ENCODE peak calls at places on chromosomes 7 and 10, in ten cellular contexts. One of them, this sample, is unnamed.

GRCh38 chr10:23439452-23439919 is 611 bp downstream of the OTUD1 start:
- DNase-seq in A549: no peak
- DNase-seq in endothelial cell of umbilical vein: no peak
- DNase-seq in NB4: peak
- DNase-seq in stomach: no peak
- DNase-seq in heart left ventricle: peak
- DNase-seq in transverse colon: no peak
- DNase-seq in IMR-90: no peak
- DNase-seq in Peyer's patch: peak
- DNase-seq in HCT116: no peak
- DNase-seq in this sample: peak

GRCh38 chr7:155763721-155764431 is 48.4 kb downstream of the SHH start:
- DNase-seq in A549: no peak
- DNase-seq in stomach: no peak
- DNase-seq in IMR-90: peak
- DNase-seq in endothelial cell of umbilical vein: peak
- DNase-seq in heart left ventricle: no peak
- DNase-seq in NB4: peak
- DNase-seq in Peyer's patch: peak
- DNase-seq in HCT116: no peak
- DNase-seq in transverse colon: no peak
- DNase-seq in this sample: no peak

GRCh38 chr7:115749924-115750323 is 280.6 kb downstream of the TFEC start:
- DNase-seq in IMR-90: peak
- DNase-seq in heart left ventricle: no peak
- DNase-seq in endothelial cell of umbilical vein: no peak
- DNase-seq in transverse colon: no peak
- DNase-seq in Peyer's patch: no peak
- DNase-seq in HCT116: no peak
- DNase-seq in A549: no peak
- DNase-seq in NB4: no peak
- DNase-seq in stomach: no peak
- DNase-seq in this sample: no peak

GRCh38 chr10:63268139-63268797 is 135.1 kb downstream of the NRBF2 start:
- DNase-seq in stomach: no peak
- DNase-seq in NB4: peak
- DNase-seq in IMR-90: peak
- DNase-seq in HCT116: no peak
- DNase-seq in A549: peak
- DNase-seq in transverse colon: no peak
- DNase-seq in endothelial cell of umbilical vein: no peak
- DNase-seq in heart left ventricle: no peak
- DNase-seq in Peyer's patch: no peak
- DNase-seq in this sample: no peak

GRCh38 chr7:129862672-129863071 is 90.1 kb downstream of the UBE2H start:
- DNase-seq in Peyer's patch: no peak
- DNase-seq in A549: no peak
- DNase-seq in endothelial cell of umbilical vein: no peak
- DNase-seq in heart left ventricle: peak
- DNase-seq in stomach: no peak
- DNase-seq in IMR-90: no peak
- DNase-seq in HCT116: no peak
- DNase-seq in transverse colon: no peak
- DNase-seq in NB4: no peak
- DNase-seq in this sample: no peak

GRCh38 chr10:52187521-52188258 is 126.4 kb upstream of the DKK1 start:
- DNase-seq in transverse colon: no peak
- DNase-seq in NB4: no peak
- DNase-seq in HCT116: no peak
- DNase-seq in IMR-90: no peak
- DNase-seq in heart left ventricle: no peak
- DNase-seq in A549: no peak
- DNase-seq in stomach: no peak
- DNase-seq in Peyer's patch: no peak
- DNase-seq in endothelial cell of umbilical vein: no peak
- DNase-seq in this sample: no peak

GRCh38 chr7:101681170-101682007 is 52.3 kb upstream of the MYL10 start:
- DNase-seq in A549: peak
- DNase-seq in transverse colon: no peak
- DNase-seq in endothelial cell of umbilical vein: peak
- DNase-seq in NB4: peak
- DNase-seq in HCT116: peak
- DNase-seq in heart left ventricle: peak
- DNase-seq in stomach: peak
- DNase-seq in IMR-90: peak
- DNase-seq in Peyer's patch: no peak
- DNase-seq in this sample: peak

GRCh38 chr10:119030421-119031250 is 1.1 kb downstream of the NANOS1 start:
- DNase-seq in stomach: peak
- DNase-seq in Peyer's patch: peak
- DNase-seq in HCT116: peak
- DNase-seq in NB4: peak
- DNase-seq in IMR-90: peak
- DNase-seq in transverse colon: peak
- DNase-seq in heart left ventricle: peak
- DNase-seq in endothelial cell of umbilical vein: peak
- DNase-seq in A549: peak
- DNase-seq in this sample: peak

GRCh38 chr10:33370434-33370930 is 36.0 kb upstream of the NRP1 start:
- DNase-seq in stomach: no peak
- DNase-seq in HCT116: no peak
- DNase-seq in Peyer's patch: no peak
- DNase-seq in NB4: no peak
- DNase-seq in endothelial cell of umbilical vein: no peak
- DNase-seq in heart left ventricle: no peak
- DNase-seq in A549: no peak
- DNase-seq in transverse colon: no peak
- DNase-seq in IMR-90: peak
- DNase-seq in this sample: no peak

GRCh38 chr10:12587408-12587807 is 238.1 kb downstream of the CAMK1D start:
- DNase-seq in stomach: no peak
- DNase-seq in A549: no peak
- DNase-seq in endothelial cell of umbilical vein: no peak
- DNase-seq in transverse colon: no peak
- DNase-seq in IMR-90: peak
- DNase-seq in Peyer's patch: no peak
- DNase-seq in HCT116: no peak
- DNase-seq in heart left ventricle: no peak
- DNase-seq in NB4: no peak
- DNase-seq in this sample: no peak

DNA sequence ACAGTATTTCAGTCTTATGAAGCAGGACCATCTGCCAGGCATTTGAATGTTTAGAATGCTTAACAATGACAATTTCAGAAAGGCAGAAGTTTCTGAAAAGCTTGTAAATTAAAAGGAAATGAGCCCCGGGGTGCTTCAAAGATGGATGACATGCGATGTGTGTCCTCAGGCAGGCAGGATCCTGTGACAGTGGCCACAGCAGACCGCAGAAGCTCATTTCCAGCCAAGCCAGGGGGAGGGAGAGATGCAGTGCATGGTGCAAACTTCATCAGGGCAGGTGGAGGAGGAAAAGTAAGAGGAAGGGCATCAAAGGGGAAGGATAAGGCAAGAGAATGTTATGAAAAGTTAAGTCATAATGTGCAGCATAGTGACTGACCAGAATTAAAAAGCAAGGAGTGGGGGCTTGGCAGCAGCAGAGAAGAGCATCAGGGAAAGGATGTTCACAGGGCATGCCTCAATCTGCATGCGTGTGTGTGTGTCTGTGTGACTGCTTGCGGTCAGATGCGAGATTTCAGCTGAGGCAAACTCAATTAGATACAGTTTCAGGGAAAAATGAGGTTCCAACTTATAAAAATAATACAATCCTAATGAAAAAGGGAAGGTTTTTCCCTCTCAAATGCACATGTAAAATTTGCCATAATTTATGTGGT is 173.7 kb downstream of the COBL start:
- DNase-seq in A549: no peak
- DNase-seq in endothelial cell of umbilical vein: no peak
- DNase-seq in NB4: no peak
- DNase-seq in heart left ventricle: no peak
- DNase-seq in IMR-90: no peak
- DNase-seq in transverse colon: no peak
- DNase-seq in HCT116: no peak
- DNase-seq in Peyer's patch: no peak
- DNase-seq in stomach: no peak
- DNase-seq in this sample: no peak
- TF ChIP-seq POLR2A in A549: no peak
- TF ChIP-seq POLR2A in endothelial cell of umbilical vein: no peak
- TF ChIP-seq POLR2A in NB4: no peak
- TF ChIP-seq POLR2A in heart left ventricle: no peak
- TF ChIP-seq POLR2A in IMR-90: no peak
- TF ChIP-seq POLR2A in transverse colon: no peak
- TF ChIP-seq POLR2A in HCT116: no peak
- TF ChIP-seq POLR2A in Peyer's patch: no peak
- TF ChIP-seq POLR2A in stomach: no peak
- TF ChIP-seq POLR2A in this sample: no peak

GRCh38 chr7:24715171-24715570 is 42.1 kb downstream of the GSDME start:
- DNase-seq in Peyer's patch: no peak
- DNase-seq in IMR-90: no peak
- DNase-seq in endothelial cell of umbilical vein: no peak
- DNase-seq in transverse colon: no peak
- DNase-seq in NB4: no peak
- DNase-seq in A549: no peak
- DNase-seq in heart left ventricle: no peak
- DNase-seq in HCT116: no peak
- DNase-seq in stomach: no peak
- DNase-seq in this sample: no peak

GRCh38 chr7:24715661-24716479 is 41.4 kb downstream of the GSDME start:
- DNase-seq in Peyer's patch: no peak
- DNase-seq in transverse colon: no peak
- DNase-seq in heart left ventricle: no peak
- DNase-seq in stomach: no peak
- DNase-seq in endothelial cell of umbilical vein: peak
- DNase-seq in A549: peak
- DNase-seq in IMR-90: peak
- DNase-seq in HCT116: peak
- DNase-seq in NB4: peak
- DNase-seq in this sample: no peak

GRCh38 chr7:24714676-24715010 is 42.6 kb downstream of the GSDME start:
- DNase-seq in Peyer's patch: no peak
- DNase-seq in NB4: no peak
- DNase-seq in stomach: no peak
- DNase-seq in heart left ventricle: no peak
- DNase-seq in IMR-90: no peak
- DNase-seq in HCT116: no peak
- DNase-seq in A549: no peak
- DNase-seq in endothelial cell of umbilical vein: no peak
- DNase-seq in transverse colon: no peak
- DNase-seq in this sample: no peak

GRCh38 chr7:24713850-24714675 is 43.2 kb downstream of the GSDME start:
- DNase-seq in HCT116: no peak
- DNase-seq in NB4: no peak
- DNase-seq in transverse colon: no peak
- DNase-seq in A549: no peak
- DNase-seq in endothelial cell of umbilical vein: no peak
- DNase-seq in heart left ventricle: no peak
- DNase-seq in stomach: no peak
- DNase-seq in IMR-90: no peak
- DNase-seq in Peyer's patch: no peak
- DNase-seq in this sample: no peak

GRCh38 chr7:24713039-24713793 is 44.0 kb downstream of the GSDME start:
- DNase-seq in transverse colon: no peak
- DNase-seq in Peyer's patch: no peak
- DNase-seq in HCT116: no peak
- DNase-seq in IMR-90: no peak
- DNase-seq in stomach: no peak
- DNase-seq in heart left ventricle: no peak
- DNase-seq in NB4: no peak
- DNase-seq in endothelial cell of umbilical vein: no peak
- DNase-seq in A549: no peak
- DNase-seq in this sample: no peak
- TF ChIP-seq POLR2A in transverse colon: no peak
- TF ChIP-seq POLR2A in Peyer's patch: no peak
- TF ChIP-seq POLR2A in HCT116: no peak
- TF ChIP-seq POLR2A in IMR-90: no peak
- TF ChIP-seq POLR2A in stomach: no peak
- TF ChIP-seq POLR2A in heart left ventricle: no peak
- TF ChIP-seq POLR2A in NB4: no peak
- TF ChIP-seq POLR2A in endothelial cell of umbilical vein: no peak
- TF ChIP-seq POLR2A in A549: no peak
- TF ChIP-seq POLR2A in this sample: no peak

GRCh38 chr10:43386549-43386948 is 15.1 kb downstream of the FXYD4 start:
- DNase-seq in Peyer's patch: no peak
- DNase-seq in stomach: no peak
- DNase-seq in IMR-90: no peak
- DNase-seq in NB4: no peak
- DNase-seq in heart left ventricle: no peak
- DNase-seq in endothelial cell of umbilical vein: no peak
- DNase-seq in A549: no peak
- DNase-seq in transverse colon: no peak
- DNase-seq in HCT116: no peak
- DNase-seq in this sample: no peak

GRCh38 chr10:43383204-43383971 is 12.0 kb downstream of the FXYD4 start:
- DNase-seq in endothelial cell of umbilical vein: no peak
- DNase-seq in A549: no peak
- DNase-seq in stomach: no peak
- DNase-seq in NB4: no peak
- DNase-seq in heart left ventricle: no peak
- DNase-seq in transverse colon: no peak
- DNase-seq in Peyer's patch: no peak
- DNase-seq in IMR-90: no peak
- DNase-seq in HCT116: no peak
- DNase-seq in this sample: no peak

GRCh38 chr10:43386981-43387677 is 15.7 kb downstream of the FXYD4 start:
- DNase-seq in IMR-90: no peak
- DNase-seq in stomach: no peak
- DNase-seq in NB4: no peak
- DNase-seq in HCT116: no peak
- DNase-seq in endothelial cell of umbilical vein: no peak
- DNase-seq in heart left ventricle: no peak
- DNase-seq in transverse colon: no peak
- DNase-seq in A549: no peak
- DNase-seq in Peyer's patch: no peak
- DNase-seq in this sample: no peak

GRCh38 chr10:43385412-43386004 is 14.1 kb downstream of the FXYD4 start:
- DNase-seq in heart left ventricle: no peak
- DNase-seq in stomach: no peak
- DNase-seq in transverse colon: no peak
- DNase-seq in endothelial cell of umbilical vein: no peak
- DNase-seq in NB4: no peak
- DNase-seq in A549: no peak
- DNase-seq in HCT116: no peak
- DNase-seq in Peyer's patch: no peak
- DNase-seq in IMR-90: no peak
- DNase-seq in this sample: no peak

GRCh38 chr10:43384252-43385221 is 13.1 kb downstream of the FXYD4 start:
- DNase-seq in IMR-90: no peak
- DNase-seq in HCT116: no peak
- DNase-seq in endothelial cell of umbilical vein: no peak
- DNase-seq in A549: peak
- DNase-seq in transverse colon: no peak
- DNase-seq in stomach: no peak
- DNase-seq in NB4: no peak
- DNase-seq in heart left ventricle: no peak
- DNase-seq in Peyer's patch: no peak
- DNase-seq in this sample: no peak
- TF ChIP-seq POLR2A in IMR-90: no peak
- TF ChIP-seq POLR2A in HCT116: no peak
- TF ChIP-seq POLR2A in endothelial cell of umbilical vein: peak
- TF ChIP-seq POLR2A in A549: no peak
- TF ChIP-seq POLR2A in transverse colon: no peak
- TF ChIP-seq POLR2A in stomach: no peak
- TF ChIP-seq POLR2A in NB4: peak
- TF ChIP-seq POLR2A in heart left ventricle: no peak
- TF ChIP-seq POLR2A in Peyer's patch: no peak
- TF ChIP-seq POLR2A in this sample: no peak

GRCh38 chr7:20330176-20330796 is 414 bp upstream of the ITGB8 start:
- DNase-seq in endothelial cell of umbilical vein: peak
- DNase-seq in stomach: peak
- DNase-seq in Peyer's patch: peak
- DNase-seq in A549: peak
- DNase-seq in heart left ventricle: peak
- DNase-seq in HCT116: no peak
- DNase-seq in IMR-90: peak
- DNase-seq in NB4: peak
- DNase-seq in transverse colon: peak
- DNase-seq in this sample: peak
- TF ChIP-seq POLR2A in endothelial cell of umbilical vein: no peak
- TF ChIP-seq POLR2A in stomach: no peak
- TF ChIP-seq POLR2A in Peyer's patch: peak
- TF ChIP-seq POLR2A in A549: no peak
- TF ChIP-seq POLR2A in heart left ventricle: no peak
- TF ChIP-seq POLR2A in HCT116: peak
- TF ChIP-seq POLR2A in IMR-90: peak
- TF ChIP-seq POLR2A in NB4: no peak
- TF ChIP-seq POLR2A in transverse colon: peak
- TF ChIP-seq POLR2A in this sample: peak